ENCODE peak calls at places on chromosomes 4 and X, in four cellular contexts. V is C1 segment of cervical spinal cord; H is ACHN; A is stimulated activated CD4-positive, alpha-beta T cell treated with anti-CD3 and anti-CD28 coated beads, Interleukin-15, amount 100 ng/mL, for 48 hours. B is an unnamed sample.

GRCh38 chr4:98283219-98284199 is 22.3 kb downstream of the RAP1GDS1 start:
- DNase-seq in H (no peak), A (no peak), V (no peak), B (no peak)

GRCh38 chrX:152991123-152991522 is 2.8 kb downstream of the PNMA5 start:
- DNase-seq in H (no peak), V (no peak), A (no peak), B (no peak)

GRCh38 chr4:165415910-165416309 is 37.1 kb downstream of the CPE start:
- DNase-seq in V (no peak), A (no peak), H (peak; percentile 47), B (no peak)

GRCh38 chr4:174119051-174119450 is 164.4 kb downstream of the FBXO8 start:
- DNase-seq in V (no peak), H (no peak), A (no peak), B (no peak)

GRCh38 chrX:10033360-10034007 is 66.3 kb downstream of the CLDN34 start:
- DNase-seq in H (no peak), A (no peak), V (no peak), B (no peak)

GRCh38 chrX:47361538-47362511 is 8.6 kb upstream of the ZNF157 start:
- DNase-seq in V (peak; percentile 66), H (peak; percentile 65), A (no peak), B (peak; percentile 89)

GRCh38 chr4:185932491-185932890 is 120.5 kb upstream of the SORBS2 start:
- DNase-seq in V (no peak), A (no peak), H (no peak), B (no peak)

GRCh38 chr4:60945641-60946040 is 254.5 kb upstream of the ADGRL3 start:
- DNase-seq in H (no peak), V (no peak), A (no peak), B (no peak)

GRCh38 chr4:51894246-51894645 is 51.3 kb downstream of the DCUN1D4 start:
- DNase-seq in H (peak; percentile 13), V (no peak), A (no peak), B (no peak)

B was measured in kidney.